ENCODE peak calls at places on chromosome 5, in nine cellular contexts. One of them, this sample, is unnamed.

GRCh38 chr5:119614838-119615237 is 14.5 kb upstream of the FAM170A start:
- DNase-seq in fibroblast of lung: no peak
- DNase-seq in heart left ventricle: no peak
- DNase-seq in HCT116: no peak
- DNase-seq in cardiac muscle cell: no peak
- DNase-seq in Peyer's patch: no peak
- DNase-seq in ovary: no peak
- DNase-seq in CD8-positive, alpha-beta memory T cell: no peak
- DNase-seq in left ventricle myocardium inferior: no peak
- DNase-seq in this sample: no peak

GRCh38 chr5:112219000-112219399 is 200.1 kb downstream of the EPB41L4A start:
- DNase-seq in fibroblast of lung: no peak
- DNase-seq in heart left ventricle: no peak
- DNase-seq in HCT116: no peak
- DNase-seq in cardiac muscle cell: no peak
- DNase-seq in Peyer's patch: no peak
- DNase-seq in ovary: no peak
- DNase-seq in CD8-positive, alpha-beta memory T cell: no peak
- DNase-seq in left ventricle myocardium inferior: no peak
- DNase-seq in this sample: no peak

GRCh38 chr5:159781626-159782157 is 134.6 kb upstream of the ADRA1B start:
- DNase-seq in fibroblast of lung: no peak
- DNase-seq in heart left ventricle: no peak
- DNase-seq in HCT116: no peak
- DNase-seq in cardiac muscle cell: no peak
- DNase-seq in Peyer's patch: no peak
- DNase-seq in ovary: no peak
- DNase-seq in CD8-positive, alpha-beta memory T cell: no peak
- DNase-seq in left ventricle myocardium inferior: no peak
- DNase-seq in this sample: no peak

GRCh38 chr5:180611140-180611850 is 20.0 kb upstream of the SCGB3A1 start:
- DNase-seq in fibroblast of lung: no peak
- DNase-seq in heart left ventricle: no peak
- DNase-seq in HCT116: no peak
- DNase-seq in cardiac muscle cell: no peak
- DNase-seq in Peyer's patch: no peak
- DNase-seq in ovary: no peak
- DNase-seq in CD8-positive, alpha-beta memory T cell: no peak
- DNase-seq in left ventricle myocardium inferior: no peak
- DNase-seq in this sample: no peak

GRCh38 chr5:135396459-135397055 is 2.5 kb downstream of the MACROH2A1 start:
- DNase-seq in fibroblast of lung: no peak
- DNase-seq in heart left ventricle: no peak
- DNase-seq in HCT116: no peak
- DNase-seq in cardiac muscle cell: no peak
- DNase-seq in Peyer's patch: no peak
- DNase-seq in ovary: no peak
- DNase-seq in CD8-positive, alpha-beta memory T cell: no peak
- DNase-seq in left ventricle myocardium inferior: no peak
- DNase-seq in this sample: no peak

GRCh38 chr5:112146323-112146848 is 272.7 kb downstream of the EPB41L4A start:
- DNase-seq in fibroblast of lung: peak; percentile 89
- DNase-seq in heart left ventricle: peak; percentile 29
- DNase-seq in HCT116: no peak
- DNase-seq in cardiac muscle cell: no peak
- DNase-seq in Peyer's patch: no peak
- DNase-seq in ovary: no peak
- DNase-seq in CD8-positive, alpha-beta memory T cell: no peak
- DNase-seq in left ventricle myocardium inferior: no peak
- DNase-seq in this sample: no peak

GRCh38 chr5:143245929-143246561 is 157.4 kb downstream of the NR3C1 start:
- DNase-seq in fibroblast of lung: peak; percentile 92
- DNase-seq in heart left ventricle: no peak
- DNase-seq in HCT116: peak; percentile 92
- DNase-seq in cardiac muscle cell: no peak
- DNase-seq in Peyer's patch: no peak
- DNase-seq in ovary: no peak
- DNase-seq in CD8-positive, alpha-beta memory T cell: no peak
- DNase-seq in left ventricle myocardium inferior: no peak
- DNase-seq in this sample: peak; percentile 38

GRCh38 chr5:132277971-132278964 is 15.9 kb upstream of the SLC22A4 start:
- DNase-seq in fibroblast of lung: no peak
- DNase-seq in heart left ventricle: no peak
- DNase-seq in HCT116: no peak
- DNase-seq in cardiac muscle cell: peak; percentile 28
- DNase-seq in Peyer's patch: no peak
- DNase-seq in ovary: no peak
- DNase-seq in CD8-positive, alpha-beta memory T cell: no peak
- DNase-seq in left ventricle myocardium inferior: no peak
- DNase-seq in this sample: peak; percentile 95

GRCh38 chr5:176736271-176736965 is 73.9 kb upstream of the UNC5A start:
- DNase-seq in fibroblast of lung: no peak
- DNase-seq in heart left ventricle: no peak
- DNase-seq in HCT116: no peak
- DNase-seq in cardiac muscle cell: no peak
- DNase-seq in Peyer's patch: no peak
- DNase-seq in ovary: no peak
- DNase-seq in CD8-positive, alpha-beta memory T cell: peak; percentile 20
- DNase-seq in left ventricle myocardium inferior: no peak
- DNase-seq in this sample: no peak

GRCh38 chr5:39896104-39896503 is 471.3 kb upstream of the DAB2 start:
- DNase-seq in fibroblast of lung: no peak
- DNase-seq in heart left ventricle: no peak
- DNase-seq in HCT116: no peak
- DNase-seq in cardiac muscle cell: no peak
- DNase-seq in Peyer's patch: no peak
- DNase-seq in ovary: no peak
- DNase-seq in CD8-positive, alpha-beta memory T cell: no peak
- DNase-seq in left ventricle myocardium inferior: no peak
- DNase-seq in this sample: no peak

GRCh38 chr5:6080930-6081726 is 297.2 kb downstream of the MED10 start:
- DNase-seq in fibroblast of lung: no peak
- DNase-seq in heart left ventricle: no peak
- DNase-seq in HCT116: no peak
- DNase-seq in cardiac muscle cell: no peak
- DNase-seq in Peyer's patch: no peak
- DNase-seq in ovary: no peak
- DNase-seq in CD8-positive, alpha-beta memory T cell: no peak
- DNase-seq in left ventricle myocardium inferior: no peak
- DNase-seq in this sample: no peak

GRCh38 chr5:6436715-6437340 is 11.8 kb upstream of the UBE2QL1 start:
- DNase-seq in fibroblast of lung: no peak
- DNase-seq in heart left ventricle: no peak
- DNase-seq in HCT116: no peak
- DNase-seq in cardiac muscle cell: no peak
- DNase-seq in Peyer's patch: no peak
- DNase-seq in ovary: no peak
- DNase-seq in CD8-positive, alpha-beta memory T cell: no peak
- DNase-seq in left ventricle myocardium inferior: no peak
- DNase-seq in this sample: no peak

DNA sequence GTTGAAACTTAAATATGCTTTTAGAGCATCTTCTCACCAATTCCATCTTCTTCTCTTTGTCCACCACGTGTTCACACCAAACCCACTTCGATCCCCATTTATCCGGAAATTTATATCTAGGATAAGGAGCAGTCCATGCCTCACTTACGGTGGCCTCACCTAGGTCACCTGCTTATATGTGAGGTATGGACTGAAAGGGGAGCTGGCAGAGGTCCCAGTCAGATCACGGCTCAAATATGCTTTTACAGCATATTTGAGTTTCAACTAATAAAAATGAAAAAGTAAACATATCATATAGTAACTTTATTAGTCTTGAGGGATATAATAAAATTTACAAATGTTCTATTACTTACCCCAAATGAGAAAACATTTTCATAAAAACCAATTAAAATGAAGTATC is 508.4 kb downstream of the CDH18 start:
- DNase-seq in fibroblast of lung: no peak
- DNase-seq in heart left ventricle: no peak
- DNase-seq in HCT116: no peak
- DNase-seq in cardiac muscle cell: no peak
- DNase-seq in Peyer's patch: no peak
- DNase-seq in ovary: no peak
- DNase-seq in CD8-positive, alpha-beta memory T cell: no peak
- DNase-seq in left ventricle myocardium inferior: no peak
- DNase-seq in this sample: no peak
- H3K4me1 ChIP-seq in fibroblast of lung: no peaks in the 10 kb centered on the region
- H3K4me1 ChIP-seq in heart left ventricle: no peaks in the 10 kb centered on the region
- H3K4me1 ChIP-seq in HCT116: no peaks in the 10 kb centered on the region
- H3K4me1 ChIP-seq in cardiac muscle cell: no peaks in the 10 kb centered on the region
- H3K4me1 ChIP-seq in Peyer's patch: no peaks in the 10 kb centered on the region
- H3K4me1 ChIP-seq in ovary: no peaks in the 10 kb centered on the region
- H3K4me1 ChIP-seq in CD8-positive, alpha-beta memory T cell: no peaks in the 10 kb centered on the region
- H3K4me1 ChIP-seq in left ventricle myocardium inferior: no peaks in the 10 kb centered on the region
- H3K4me1 ChIP-seq in this sample: no peaks in the 10 kb centered on the region

DNA sequence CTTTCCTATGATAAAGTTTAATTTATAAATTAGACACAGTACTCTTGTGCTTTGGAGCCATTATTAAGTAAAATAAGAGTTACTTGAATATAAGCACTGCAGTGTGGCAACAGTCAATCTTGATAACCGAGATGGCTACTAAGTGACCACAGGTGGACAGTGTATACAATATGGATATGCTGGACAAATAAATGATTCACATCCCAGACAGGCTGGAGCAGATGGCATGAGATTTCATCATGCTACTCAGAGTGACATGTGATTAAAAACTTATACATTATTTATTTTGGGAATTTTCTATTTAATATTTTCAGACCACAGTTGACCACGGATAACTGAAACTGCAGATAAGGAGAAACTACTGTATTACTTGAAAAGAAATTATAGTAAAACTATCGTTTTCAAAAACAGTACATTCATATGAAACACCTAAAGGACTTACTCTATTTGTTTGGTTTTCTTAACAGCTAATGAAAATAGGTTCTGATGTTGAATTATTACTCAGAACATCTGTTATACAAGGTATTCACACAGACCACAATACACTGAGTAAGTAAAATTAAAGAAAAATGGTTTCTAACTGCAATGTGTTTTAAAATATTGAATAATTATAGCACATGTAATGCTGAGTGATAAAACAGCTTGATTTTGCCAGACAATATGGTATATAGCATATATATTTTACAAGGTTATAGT is 16.0 kb downstream of the LYRM7 start:
- DNase-seq in fibroblast of lung: peak; percentile 76
- DNase-seq in heart left ventricle: no peak
- DNase-seq in HCT116: no peak
- DNase-seq in cardiac muscle cell: no peak
- DNase-seq in Peyer's patch: no peak
- DNase-seq in ovary: no peak
- DNase-seq in CD8-positive, alpha-beta memory T cell: no peak
- DNase-seq in left ventricle myocardium inferior: no peak
- DNase-seq in this sample: no peak
- H3K36me3 ChIP-seq in fibroblast of lung: no peaks in the 10 kb centered on the region
- H3K36me3 ChIP-seq in heart left ventricle: peaks cover 7% of the 10 kb centered on the region
- H3K36me3 ChIP-seq in HCT116: no peaks in the 10 kb centered on the region
- H3K36me3 ChIP-seq in cardiac muscle cell: peaks cover 12% of the 10 kb centered on the region
- H3K36me3 ChIP-seq in Peyer's patch: no peaks in the 10 kb centered on the region
- H3K36me3 ChIP-seq in ovary: no peaks in the 10 kb centered on the region
- H3K36me3 ChIP-seq in CD8-positive, alpha-beta memory T cell: peaks cover 4% of the 10 kb centered on the region
- H3K36me3 ChIP-seq in left ventricle myocardium inferior: peaks cover 34% of the 10 kb centered on the region
- H3K36me3 ChIP-seq in this sample: no peaks in the 10 kb centered on the region

DNA sequence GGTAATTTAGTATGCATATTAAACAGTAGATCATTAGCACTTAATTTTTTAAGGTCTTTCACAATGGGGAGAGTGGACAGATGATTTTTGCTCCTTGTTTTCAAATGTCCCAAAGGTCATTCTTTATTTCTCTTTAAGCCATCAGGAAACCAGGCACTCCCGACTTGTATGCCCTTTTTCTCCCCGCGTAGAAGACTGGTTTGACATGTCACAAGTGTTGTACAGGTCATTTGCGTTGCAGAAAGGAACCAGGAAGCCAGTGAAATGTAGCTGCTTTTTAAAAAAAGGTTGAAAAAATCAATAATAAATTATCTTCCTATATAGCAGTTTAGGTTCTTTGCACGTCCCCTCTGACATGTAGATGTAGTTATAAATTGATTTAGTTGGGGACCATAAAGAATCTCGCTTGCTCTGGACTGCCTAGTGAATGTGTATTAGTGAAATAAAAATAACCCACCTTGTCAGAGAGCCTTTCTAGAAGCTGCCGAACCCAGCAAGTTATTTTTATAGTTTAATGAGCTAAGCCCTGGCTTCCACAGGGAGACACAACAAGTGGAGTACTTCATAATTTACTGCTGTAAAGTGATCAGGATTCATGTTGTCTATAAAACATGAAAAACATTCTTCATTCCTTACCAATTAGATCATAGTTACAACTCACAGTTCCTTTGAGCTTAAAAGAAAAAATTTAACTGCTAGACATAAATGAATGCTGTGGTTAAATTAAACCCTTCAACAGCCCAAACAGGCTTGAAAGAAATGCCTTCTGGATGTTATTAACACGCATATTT is 404.5 kb downstream of the CSNK1G3 start:
- DNase-seq in fibroblast of lung: peak; percentile 58
- DNase-seq in heart left ventricle: no peak
- DNase-seq in HCT116: peak; percentile 41
- DNase-seq in cardiac muscle cell: peak; percentile 47
- DNase-seq in Peyer's patch: no peak
- DNase-seq in ovary: no peak
- DNase-seq in CD8-positive, alpha-beta memory T cell: no peak
- DNase-seq in left ventricle myocardium inferior: no peak
- DNase-seq in this sample: no peak
- H3K27ac ChIP-seq in fibroblast of lung: no peak overlapping the region
- H3K27ac ChIP-seq in heart left ventricle: peak overlapping the region; percentile 40
- H3K27ac ChIP-seq in HCT116: peak overlapping the region; percentile 39
- H3K27ac ChIP-seq in cardiac muscle cell: peak overlapping the region; percentile 84
- H3K27ac ChIP-seq in Peyer's patch: no peak overlapping the region
- H3K27ac ChIP-seq in ovary: no peak overlapping the region
- H3K27ac ChIP-seq in CD8-positive, alpha-beta memory T cell: no peak overlapping the region
- H3K27ac ChIP-seq in left ventricle myocardium inferior: peak overlapping the region; percentile 55
- H3K27ac ChIP-seq in this sample: no peak overlapping the region

GRCh38 chr5:150781706-150782614 is 3.4 kb downstream of the SMIM3 start:
- DNase-seq in fibroblast of lung: peak; percentile 98
- DNase-seq in heart left ventricle: peak; percentile 76
- DNase-seq in HCT116: no peak
- DNase-seq in cardiac muscle cell: no peak
- DNase-seq in Peyer's patch: no peak
- DNase-seq in ovary: no peak
- DNase-seq in CD8-positive, alpha-beta memory T cell: no peak
- DNase-seq in left ventricle myocardium inferior: peak; percentile 64
- DNase-seq in this sample: no peak

GRCh38 chr5:150780816-150781221 is 2.3 kb downstream of the SMIM3 start:
- DNase-seq in fibroblast of lung: peak; percentile 72
- DNase-seq in heart left ventricle: no peak
- DNase-seq in HCT116: no peak
- DNase-seq in cardiac muscle cell: no peak
- DNase-seq in Peyer's patch: no peak
- DNase-seq in ovary: no peak
- DNase-seq in CD8-positive, alpha-beta memory T cell: no peak
- DNase-seq in left ventricle myocardium inferior: no peak
- DNase-seq in this sample: peak; percentile 80

GRCh38 chr5:150779397-150780179 is 1.0 kb downstream of the SMIM3 start:
- DNase-seq in fibroblast of lung: peak; percentile 57
- DNase-seq in heart left ventricle: no peak
- DNase-seq in HCT116: no peak
- DNase-seq in cardiac muscle cell: no peak
- DNase-seq in Peyer's patch: no peak
- DNase-seq in ovary: no peak
- DNase-seq in CD8-positive, alpha-beta memory T cell: no peak
- DNase-seq in left ventricle myocardium inferior: no peak
- DNase-seq in this sample: no peak

GRCh38 chr5:150778517-150779396 is at the start of gene SMIM3:
- DNase-seq in fibroblast of lung: peak; percentile 75
- DNase-seq in heart left ventricle: peak; percentile 92
- DNase-seq in HCT116: no peak
- DNase-seq in cardiac muscle cell: peak; percentile 91
- DNase-seq in Peyer's patch: peak; percentile 59
- DNase-seq in ovary: peak; percentile 85
- DNase-seq in CD8-positive, alpha-beta memory T cell: peak; percentile 76
- DNase-seq in left ventricle myocardium inferior: peak; percentile 89
- DNase-seq in this sample: peak; percentile 70

GRCh38 chr5:150780180-150780692 is 1.7 kb downstream of the SMIM3 start:
- DNase-seq in fibroblast of lung: peak; percentile 86
- DNase-seq in heart left ventricle: peak; percentile 68
- DNase-seq in HCT116: no peak
- DNase-seq in cardiac muscle cell: no peak
- DNase-seq in Peyer's patch: peak; percentile 55
- DNase-seq in ovary: no peak
- DNase-seq in CD8-positive, alpha-beta memory T cell: peak; percentile 54
- DNase-seq in left ventricle myocardium inferior: peak; percentile 47
- DNase-seq in this sample: no peak
- H3K4me1 ChIP-seq in fibroblast of lung: peaks cover 31% of the 10 kb centered on the region
- H3K4me1 ChIP-seq in heart left ventricle: peaks cover 19% of the 10 kb centered on the region
- H3K4me1 ChIP-seq in HCT116: peaks cover 73% of the 10 kb centered on the region
- H3K4me1 ChIP-seq in cardiac muscle cell: peaks cover 7% of the 10 kb centered on the region
- H3K4me1 ChIP-seq in Peyer's patch: peaks cover 40% of the 10 kb centered on the region
- H3K4me1 ChIP-seq in ovary: peaks cover 28% of the 10 kb centered on the region
- H3K4me1 ChIP-seq in CD8-positive, alpha-beta memory T cell: peaks cover 53% of the 10 kb centered on the region
- H3K4me1 ChIP-seq in left ventricle myocardium inferior: peaks cover 85% of the 10 kb centered on the region
- H3K4me1 ChIP-seq in this sample: peaks cover 29% of the 10 kb centered on the region

This sample was measured in small intestine.